ENCODE peak calls at places on chromosome 10, in five cellular contexts. J is activated CD8-positive, alpha-beta T cell treated with anti-CD3 and anti-CD28 coated beads for 36 hours; P is endothelial cell of umbilical vein; C is mucosa of descending colon; T is fibroblast of lung. W is an unnamed sample.

GRCh38 chr10:99775850-99776249 is 6.6 kb upstream of the ABCC2 start:
- DNase-seq in J (no peak), P (peak; percentile 78), C (no peak), T (peak; percentile 90), W (peak; percentile 76)

GRCh38 chr10:80599424-80599847 is 61.7 kb downstream of the SH2D4B start:
- DNase-seq in J (peak; percentile 58), P (peak; percentile 62), C (peak; percentile 38), T (peak; percentile 36), W (peak; percentile 64)

GRCh38 chr10:59315465-59315864 is 46.9 kb downstream of the FAM13C start:
- DNase-seq in J (no peak), P (no peak), C (no peak), T (no peak), W (no peak)

GRCh38 chr10:45374451-45375052 is 536 bp downstream of the ALOX5 start:
- DNase-seq in J (no peak), P (no peak), C (no peak), T (no peak), W (no peak)

GRCh38 chr10:24706479-24707118 is 17.1 kb downstream of the ARHGAP21 start:
- DNase-seq in J (peak; percentile 51), P (peak; percentile 76), C (no peak), T (peak; percentile 98), W (peak; percentile 93)

GRCh38 chr10:22958338-22958737 is 30.5 kb downstream of the ARMC3 start:
- DNase-seq in J (no peak), P (no peak), C (no peak), T (no peak), W (peak; percentile 42)

GRCh38 chr10:58335306-58336005 is 650 bp downstream of the UBE2D1 start:
- DNase-seq in J (peak; percentile 42), P (peak; percentile 63), C (peak; percentile 68), T (no peak), W (peak; percentile 48)

GRCh38 chr10:130960531-130960930 is 351.0 kb downstream of the TCERG1L start:
- DNase-seq in J (no peak), P (no peak), C (no peak), T (no peak), W (no peak)

GRCh38 chr10:101304316-101304715 is 49.6 kb upstream of the BTRC start:
- DNase-seq in J (no peak), P (no peak), C (no peak), T (no peak), W (no peak)

GRCh38 chr10:108629843-108630242 is 1293.5 kb downstream of the XPNPEP1 start:
- DNase-seq in J (no peak), P (no peak), C (no peak), T (no peak), W (peak; percentile 37)

GRCh38 chr10:50325449-50326188 is 74.3 kb upstream of the ASAH2 start:
- DNase-seq in J (peak; percentile 35), P (peak; percentile 74), C (no peak), T (peak; percentile 98), W (peak; percentile 93)

GRCh38 chr10:49649936-49650723 is 29.3 kb upstream of the C10orf53 start:
- DNase-seq in J (peak; percentile 5), P (no peak), C (no peak), T (no peak), W (no peak)

GRCh38 chr10:132392811-132393694 is 3.9 kb upstream of the PWWP2B start:
- DNase-seq in J (no peak), P (no peak), C (no peak), T (peak; percentile 16), W (peak; percentile 52)

GRCh38 chr10:101062231-101063161 is 707 bp downstream of the KAZALD1 start:
- DNase-seq in J (peak; percentile 64), P (peak; percentile 56), C (peak; percentile 85), T (peak; percentile 44), W (no peak)

GRCh38 chr10:88386878-88387773 is 196.0 kb downstream of the RNLS start:
- DNase-seq in J (no peak), P (peak; percentile 88), C (no peak), T (peak; percentile 85), W (peak; percentile 30)

GRCh38 chr10:115432188-115432819 is 339.1 kb downstream of the ATRNL1 start:
- DNase-seq in J (no peak), P (peak; percentile 3), C (no peak), T (peak; percentile 61), W (peak; percentile 25)

GRCh38 chr10:108911814-108912541 is 1011.3 kb downstream of the XPNPEP1 start:
- DNase-seq in J (no peak), P (no peak), C (peak; percentile 54), T (peak; percentile 54), W (peak; percentile 11)

GRCh38 chr10:23403278-23403677 is 35.6 kb upstream of the OTUD1 start:
- DNase-seq in J (no peak), P (no peak), C (no peak), T (no peak), W (no peak)

GRCh38 chr10:73529089-73529832 is 33.4 kb upstream of the PPP3CB start:
- DNase-seq in J (peak; percentile 62), P (peak; percentile 66), C (peak; percentile 45), T (peak; percentile 88), W (peak; percentile 80)

GRCh38 chr10:95476482-95477174 is 84.5 kb downstream of the SORBS1 start:
- DNase-seq in J (no peak), P (no peak), C (no peak), T (no peak), W (no peak)

GRCh38 chr10:84341983-84342382 is 13.6 kb downstream of the CCSER2 start:
- DNase-seq in J (peak; percentile 25), P (no peak), C (no peak), T (no peak), W (no peak)

GRCh38 chr10:51176976-51177690 is 102.8 kb downstream of the PRKG1 start:
- DNase-seq in J (no peak), P (no peak), C (no peak), T (peak; percentile 81), W (peak; percentile 3)

GRCh38 chr10:114030140-114030539 is 13.5 kb upstream of the ADRB1 start:
- DNase-seq in J (no peak), P (no peak), C (no peak), T (no peak), W (peak; percentile 42)

GRCh38 chr10:119406137-119406536 is 136.4 kb downstream of the RGS10 start:
- DNase-seq in J (no peak), P (no peak), C (no peak), T (no peak), W (no peak)

GRCh38 chr10:119401671-119402395 is 140.7 kb downstream of the RGS10 start:
- DNase-seq in J (no peak), P (peak; percentile 81), C (no peak), T (peak; percentile 99), W (peak; percentile 49)

GRCh38 chr10:119405505-119405807 is 137.1 kb downstream of the RGS10 start:
- DNase-seq in J (no peak), P (no peak), C (no peak), T (no peak), W (no peak)

GRCh38 chr10:119404719-119405504 is 137.6 kb downstream of the RGS10 start:
- DNase-seq in J (no peak), P (peak; percentile 85), C (no peak), T (no peak), W (no peak)

DNA sequence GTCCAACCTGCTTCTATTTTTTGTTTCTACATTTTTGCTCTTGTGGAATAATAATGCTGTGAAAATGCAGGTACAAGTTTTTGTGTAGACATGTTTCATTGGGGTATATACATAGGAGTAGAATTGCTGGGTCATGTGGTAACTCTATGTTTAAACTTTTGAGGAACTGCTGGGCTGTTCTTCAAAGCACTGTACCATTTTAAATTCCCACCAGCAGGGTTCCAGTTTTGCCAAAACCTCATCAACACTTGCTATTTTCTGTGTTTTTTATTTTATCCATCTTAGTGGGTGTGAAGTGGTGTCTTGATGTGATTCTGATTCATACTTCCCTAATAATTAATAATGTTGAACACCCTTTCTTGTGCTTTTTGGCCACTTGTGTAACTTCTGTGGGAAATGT is 138.6 kb downstream of the RGS10 start:
- DNase-seq in J (no peak), P (no peak), C (no peak), T (peak; percentile 33), W (no peak)
- TF ChIP-seq CTCF in J (no peak), P (no peak), C (no peak), T (no peak), W (no peak)

GRCh38 chr10:19347592-19347991 is 299.0 kb downstream of the MALRD1 start:
- DNase-seq in J (no peak), P (no peak), C (no peak), T (peak; percentile 4), W (peak; percentile 19)
- TF ChIP-seq CTCF in J (no peak), P (no peak), C (no peak), T (no peak), W (no peak)

GRCh38 chr10:34488476-34489130 is 326.5 kb downstream of the PARD3 start:
- DNase-seq in J (no peak), P (no peak), C (no peak), T (no peak), W (no peak)

GRCh38 chr10:34492081-34492480 is 323.0 kb downstream of the PARD3 start:
- DNase-seq in J (no peak), P (no peak), C (no peak), T (no peak), W (peak; percentile 14)

GRCh38 chr10:34491666-34492065 is 323.4 kb downstream of the PARD3 start:
- DNase-seq in J (no peak), P (no peak), C (no peak), T (peak; percentile 6), W (no peak)

GRCh38 chr10:34489436-34489835 is 325.7 kb downstream of the PARD3 start:
- DNase-seq in J (no peak), P (no peak), C (no peak), T (no peak), W (no peak)

DNA sequence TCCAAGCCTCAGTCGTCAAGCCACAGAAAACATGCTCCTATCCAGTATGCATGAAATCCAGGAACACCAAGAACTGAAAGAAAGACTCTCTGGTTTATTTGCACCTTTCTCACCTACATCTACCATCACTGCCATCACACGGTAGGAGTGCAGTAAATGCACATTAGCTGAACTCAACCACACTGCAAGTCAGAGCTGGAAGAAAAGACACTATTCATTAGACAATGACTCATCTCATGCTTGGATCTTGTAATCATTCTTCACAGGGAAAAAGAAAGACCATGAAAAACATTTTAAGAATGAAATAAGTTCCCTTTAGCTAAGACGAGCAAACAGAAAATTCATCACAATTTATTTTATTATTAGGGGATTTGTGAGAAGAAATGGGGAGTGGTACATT is 325.1 kb downstream of the PARD3 start:
- DNase-seq in J (no peak), P (no peak), C (no peak), T (peak; percentile 22), W (peak; percentile 66)
- TF ChIP-seq CTCF in J (no peak), P (no peak), C (no peak), T (no peak), W (no peak)

GRCh38 chr10:119206603-119207366 is 586 bp upstream of the GRK5 start:
- DNase-seq in J (peak; percentile 72), P (peak; percentile 77), C (peak; percentile 82), T (peak; percentile 60), W (peak; percentile 47)
- TF ChIP-seq CTCF in J (peak; percentile 88), P (peak; percentile 95), C (peak; percentile 60), T (peak; percentile 30), W (peak; percentile 71)